ENCODE peak calls at places on chromosome 3, in ten cellular contexts. One of them, this sample, is unnamed.
A peak's percentile ranks its signal among the peaks of the same experiment; 100 is the strongest.

GRCh38 chr3:66816110-66816761 is 181.9 kb upstream of the KBTBD8 start:
- DNase-seq in choroid plexus epithelial cell: peak; percentile 86
- DNase-seq in EL: peak; percentile 52
- DNase-seq in activated CD8-positive, alpha-beta T cell treated with anti-CD3 and anti-CD28 coated beads, Interleukin-2, amount 10 ng/mL, durations not matched to agents 7 days and 5 days: peak; percentile 23
- DNase-seq in AG04450: peak; percentile 47
- DNase-seq in NCI-H748 treated with DMSO at 0.1 percent for 48 hours: peak; percentile 51
- DNase-seq in NCI-H1092: peak; percentile 3
- DNase-seq in neural progenitor cell: peak; percentile 83
- DNase-seq in HEK293T: peak; percentile 65
- DNase-seq in iris pigment epithelial cell: peak; percentile 68
- DNase-seq in this sample: peak; percentile 30

GRCh38 chr3:34012102-34012461 is 213.7 kb downstream of the PDCD6IP start:
- DNase-seq in choroid plexus epithelial cell: peak; percentile 98
- DNase-seq in EL: peak; percentile 98
- DNase-seq in activated CD8-positive, alpha-beta T cell treated with anti-CD3 and anti-CD28 coated beads, Interleukin-2, amount 10 ng/mL, durations not matched to agents 7 days and 5 days: no peak
- DNase-seq in AG04450: peak; percentile 94
- DNase-seq in NCI-H748 treated with DMSO at 0.1 percent for 48 hours: no peak
- DNase-seq in NCI-H1092: no peak
- DNase-seq in neural progenitor cell: peak; percentile 14
- DNase-seq in HEK293T: no peak
- DNase-seq in iris pigment epithelial cell: peak; percentile 99
- DNase-seq in this sample: no peak

GRCh38 chr3:122590581-122590980 is 13.1 kb downstream of the PARP15 start:
- DNase-seq in choroid plexus epithelial cell: no peak
- DNase-seq in EL: no peak
- DNase-seq in activated CD8-positive, alpha-beta T cell treated with anti-CD3 and anti-CD28 coated beads, Interleukin-2, amount 10 ng/mL, durations not matched to agents 7 days and 5 days: no peak
- DNase-seq in AG04450: no peak
- DNase-seq in NCI-H748 treated with DMSO at 0.1 percent for 48 hours: no peak
- DNase-seq in NCI-H1092: no peak
- DNase-seq in neural progenitor cell: no peak
- DNase-seq in HEK293T: no peak
- DNase-seq in iris pigment epithelial cell: no peak
- DNase-seq in this sample: no peak

GRCh38 chr3:28476194-28476593 is 127.6 kb upstream of the AZI2 start:
- DNase-seq in choroid plexus epithelial cell: peak; percentile 76
- DNase-seq in EL: peak; percentile 31
- DNase-seq in activated CD8-positive, alpha-beta T cell treated with anti-CD3 and anti-CD28 coated beads, Interleukin-2, amount 10 ng/mL, durations not matched to agents 7 days and 5 days: no peak
- DNase-seq in AG04450: peak; percentile 11
- DNase-seq in NCI-H748 treated with DMSO at 0.1 percent for 48 hours: peak; percentile 21
- DNase-seq in NCI-H1092: peak; percentile 15
- DNase-seq in neural progenitor cell: peak; percentile 65
- DNase-seq in HEK293T: peak; percentile 25
- DNase-seq in iris pigment epithelial cell: peak; percentile 69
- DNase-seq in this sample: no peak

GRCh38 chr3:52245322-52246263 is at the start of gene PPM1M:
- DNase-seq in choroid plexus epithelial cell: peak; percentile 50
- DNase-seq in EL: peak; percentile 69
- DNase-seq in activated CD8-positive, alpha-beta T cell treated with anti-CD3 and anti-CD28 coated beads, Interleukin-2, amount 10 ng/mL, durations not matched to agents 7 days and 5 days: peak; percentile 68
- DNase-seq in AG04450: no peak
- DNase-seq in NCI-H748 treated with DMSO at 0.1 percent for 48 hours: no peak
- DNase-seq in NCI-H1092: no peak
- DNase-seq in neural progenitor cell: peak; percentile 83
- DNase-seq in HEK293T: peak; percentile 51
- DNase-seq in iris pigment epithelial cell: peak; percentile 37
- DNase-seq in this sample: peak; percentile 45

GRCh38 chr3:191492601-191493000 is 31.6 kb downstream of the PYDC2 start:
- DNase-seq in choroid plexus epithelial cell: no peak
- DNase-seq in EL: peak; percentile 30
- DNase-seq in activated CD8-positive, alpha-beta T cell treated with anti-CD3 and anti-CD28 coated beads, Interleukin-2, amount 10 ng/mL, durations not matched to agents 7 days and 5 days: no peak
- DNase-seq in AG04450: no peak
- DNase-seq in NCI-H748 treated with DMSO at 0.1 percent for 48 hours: no peak
- DNase-seq in NCI-H1092: no peak
- DNase-seq in neural progenitor cell: no peak
- DNase-seq in HEK293T: no peak
- DNase-seq in iris pigment epithelial cell: peak; percentile 14
- DNase-seq in this sample: no peak

GRCh38 chr3:172317984-172318383 is 130.3 kb downstream of the GHSR start:
- DNase-seq in choroid plexus epithelial cell: peak; percentile 92
- DNase-seq in EL: peak; percentile 93
- DNase-seq in activated CD8-positive, alpha-beta T cell treated with anti-CD3 and anti-CD28 coated beads, Interleukin-2, amount 10 ng/mL, durations not matched to agents 7 days and 5 days: no peak
- DNase-seq in AG04450: peak; percentile 84
- DNase-seq in NCI-H748 treated with DMSO at 0.1 percent for 48 hours: no peak
- DNase-seq in NCI-H1092: no peak
- DNase-seq in neural progenitor cell: no peak
- DNase-seq in HEK293T: no peak
- DNase-seq in iris pigment epithelial cell: peak; percentile 89
- DNase-seq in this sample: no peak

GRCh38 chr3:34419801-34420200 is 621.4 kb downstream of the PDCD6IP start:
- DNase-seq in choroid plexus epithelial cell: no peak
- DNase-seq in EL: no peak
- DNase-seq in activated CD8-positive, alpha-beta T cell treated with anti-CD3 and anti-CD28 coated beads, Interleukin-2, amount 10 ng/mL, durations not matched to agents 7 days and 5 days: no peak
- DNase-seq in AG04450: no peak
- DNase-seq in NCI-H748 treated with DMSO at 0.1 percent for 48 hours: no peak
- DNase-seq in NCI-H1092: no peak
- DNase-seq in neural progenitor cell: peak; percentile 69
- DNase-seq in HEK293T: no peak
- DNase-seq in iris pigment epithelial cell: no peak
- DNase-seq in this sample: peak; percentile 41

GRCh38 chr3:73419179-73419803 is 205.4 kb downstream of the PDZRN3 start:
- DNase-seq in choroid plexus epithelial cell: peak; percentile 55
- DNase-seq in EL: peak; percentile 85
- DNase-seq in activated CD8-positive, alpha-beta T cell treated with anti-CD3 and anti-CD28 coated beads, Interleukin-2, amount 10 ng/mL, durations not matched to agents 7 days and 5 days: no peak
- DNase-seq in AG04450: peak; percentile 72
- DNase-seq in NCI-H748 treated with DMSO at 0.1 percent for 48 hours: no peak
- DNase-seq in NCI-H1092: no peak
- DNase-seq in neural progenitor cell: peak; percentile 19
- DNase-seq in HEK293T: peak; percentile 42
- DNase-seq in iris pigment epithelial cell: peak; percentile 71
- DNase-seq in this sample: no peak

GRCh38 chr3:101829066-101829830 is 20.1 kb upstream of the NFKBIZ start:
- DNase-seq in choroid plexus epithelial cell: peak; percentile 76
- DNase-seq in EL: peak; percentile 68
- DNase-seq in activated CD8-positive, alpha-beta T cell treated with anti-CD3 and anti-CD28 coated beads, Interleukin-2, amount 10 ng/mL, durations not matched to agents 7 days and 5 days: peak; percentile 69
- DNase-seq in AG04450: no peak
- DNase-seq in NCI-H748 treated with DMSO at 0.1 percent for 48 hours: no peak
- DNase-seq in NCI-H1092: no peak
- DNase-seq in neural progenitor cell: peak; percentile 9
- DNase-seq in HEK293T: no peak
- DNase-seq in iris pigment epithelial cell: peak; percentile 74
- DNase-seq in this sample: no peak

This sample was measured in neuronal stem cell.